ENCODE peak calls at places on chromosomes 6 and 20, in four cellular contexts. B, X, T and K are unnamed samples.
A peak's percentile ranks its signal among the peaks of the same experiment; 100 is the strongest.

GRCh38 chr20:37856932-37857660 is 45.8 kb upstream of the VSTM2L start:
- DNase-seq in B (no peak), X (no peak), T (no peak), K (no peak)

GRCh38 chr6:20833881-20834515 is 299.7 kb downstream of the CDKAL1 start:
- DNase-seq in B (no peak), X (no peak), T (no peak), K (no peak)

GRCh38 chr20:32149566-32150170 is 40.2 kb downstream of the TM9SF4 start:
- DNase-seq in B (no peak), X (no peak), T (no peak), K (no peak)

GRCh38 chr6:14665827-14666724 is 548.5 kb downstream of the CD83 start:
- DNase-seq in B (no peak), X (peak; percentile 51), T (no peak), K (no peak)

GRCh38 chr6:27591660-27592059 is 118.8 kb upstream of the ZNF184 start:
- DNase-seq in B (peak; percentile 78), X (peak; percentile 50), T (no peak), K (peak; percentile 72)

GRCh38 chr6:2818593-2818992 is 23.1 kb downstream of the SERPINB1 start:
- DNase-seq in B (no peak), X (no peak), T (no peak), K (no peak)

GRCh38 chr6:79544939-79545450 is 7.8 kb upstream of the LCA5 start:
- DNase-seq in B (peak; percentile 52), X (peak; percentile 90), T (peak; percentile 74), K (peak; percentile 16)

GRCh38 chr6:6661684-6662083 is 73.2 kb downstream of the LY86 start:
- DNase-seq in B (no peak), X (no peak), T (no peak), K (peak; percentile 56)

GRCh38 chr20:22814475-22815205 is 220.5 kb upstream of the SSTR4 start:
- DNase-seq in B (no peak), X (no peak), T (no peak), K (no peak)

GRCh38 chr6:138575257-138575656 is 76.0 kb upstream of the NHSL1 start:
- DNase-seq in B (no peak), X (no peak), T (no peak), K (no peak)

GRCh38 chr6:143400258-143401059 is 50.0 kb downstream of the ADAT2 start:
- DNase-seq in B (no peak), X (no peak), T (no peak), K (peak; percentile 40)

GRCh38 chr6:107704377-107705013 is 119.6 kb downstream of the SCML4 start:
- DNase-seq in B (no peak), X (peak; percentile 51), T (no peak), K (peak; percentile 29)

GRCh38 chr6:138508676-138508988 is 9.3 kb upstream of the NHSL1 start:
- DNase-seq in B (no peak), X (no peak), T (no peak), K (no peak)

GRCh38 chr6:16181429-16182359 is 52.8 kb downstream of the MYLIP start:
- DNase-seq in B (no peak), X (no peak), T (no peak), K (no peak)

GRCh38 chr20:1822564-1823420 is 72.4 kb upstream of the SIRPA start:
- DNase-seq in B (no peak), X (no peak), T (no peak), K (peak; percentile 39)

GRCh38 chr6:16130932-16131387 is 2.1 kb downstream of the MYLIP start:
- DNase-seq in B (no peak), X (peak; percentile 82), T (peak; percentile 61), K (peak; percentile 72)

GRCh38 chr6:134340574-134340973 is 22.7 kb upstream of the SGK1 start:
- DNase-seq in B (no peak), X (no peak), T (no peak), K (no peak)

GRCh38 chr20:50247196-50248094 is 56.8 kb downstream of the CEBPB start:
- DNase-seq in B (no peak), X (no peak), T (no peak), K (no peak)

GRCh38 chr20:19697415-19697814 is 60.6 kb upstream of the RIN2 start:
- DNase-seq in B (no peak), X (no peak), T (no peak), K (no peak)

GRCh38 chr20:44526129-44526528 is 4.3 kb upstream of the SERINC3 start:
- DNase-seq in B (no peak), X (no peak), T (no peak), K (peak; percentile 46)

GRCh38 chr6:1792989-1793388 is 183.3 kb downstream of the FOXC1 start:
- DNase-seq in B (no peak), X (peak; percentile 61), T (no peak), K (peak; percentile 53)

GRCh38 chr6:143115698-143116097 is 55.0 kb downstream of the AIG1 start:
- DNase-seq in B (no peak), X (no peak), T (no peak), K (no peak)

GRCh38 chr6:39251406-39251805 is 22.1 kb upstream of the KCNK5 start:
- DNase-seq in B (no peak), X (no peak), T (no peak), K (no peak)

GRCh38 chr6:119881416-119881815 is 531.9 kb upstream of the MAN1A1 start:
- DNase-seq in B (no peak), X (no peak), T (no peak), K (no peak)

GRCh38 chr20:51338692-51339440 is 203.7 kb downstream of the NFATC2 start:
- DNase-seq in B (no peak), X (peak; percentile 63), T (no peak), K (no peak)

GRCh38 chr6:120320481-120321162 is 971.1 kb upstream of the MAN1A1 start:
- DNase-seq in B (no peak), X (no peak), T (no peak), K (no peak)

GRCh38 chr20:43559147-43559477 is 285 bp downstream of the SGK2 start:
- DNase-seq in B (no peak), X (no peak), T (no peak), K (no peak)

GRCh38 chr6:69865126-69865525 is 1.2 kb upstream of the COL19A1 start:
- DNase-seq in B (no peak), X (no peak), T (no peak), K (no peak)

GRCh38 chr20:10635476-10636208 is 38.2 kb downstream of the JAG1 start:
- DNase-seq in B (no peak), X (no peak), T (no peak), K (no peak)

GRCh38 chr6:74581681-74582080 is 624.2 kb downstream of the COL12A1 start:
- DNase-seq in B (no peak), X (no peak), T (no peak), K (no peak)

GRCh38 chr6:98844244-98845161 is 10.1 kb downstream of the POU3F2 start:
- DNase-seq in B (peak; percentile 60), X (no peak), T (no peak), K (no peak)

GRCh38 chr20:25288291-25289181 is 40.7 kb downstream of the PYGB start:
- DNase-seq in B (no peak), X (no peak), T (peak; percentile 51), K (no peak)

GRCh38 chr20:32524871-32525501 is 60.1 kb downstream of the NOL4L start:
- DNase-seq in B (no peak), X (no peak), T (no peak), K (no peak)

GRCh38 chr20:39767352-39767751 is 805.2 kb downstream of the DHX35 start:
- DNase-seq in B (no peak), X (no peak), T (no peak), K (no peak)

GRCh38 chr6:147238164-147238563 is 33.9 kb downstream of the STXBP5 start:
- DNase-seq in B (no peak), X (no peak), T (no peak), K (no peak)

GRCh38 chr6:55898342-55898741 is 23.0 kb upstream of the BMP5 start:
- DNase-seq in B (no peak), X (no peak), T (no peak), K (no peak)

DNA sequence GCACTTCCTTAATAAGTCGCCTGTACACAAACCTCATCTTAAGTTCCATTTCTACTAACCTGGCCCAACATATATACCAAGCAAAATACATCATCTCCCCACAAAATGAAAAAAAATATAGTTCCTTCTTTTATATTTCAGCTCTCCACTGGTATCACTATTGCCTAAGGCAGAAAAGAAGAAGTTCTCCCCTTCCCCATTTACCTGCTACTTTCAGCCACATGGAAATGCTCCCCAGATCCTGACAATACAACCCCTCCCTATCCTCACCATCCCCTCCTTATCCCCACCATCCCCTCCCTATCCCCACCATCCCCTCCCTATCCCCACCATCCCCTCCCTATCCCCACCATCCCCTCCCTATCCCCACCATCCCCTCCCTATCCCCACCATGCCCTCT is 175.7 kb downstream of the LINC00237 start:
- DNase-seq in B (no peak), X (no peak), T (no peak), K (no peak)
- H3K27me3 ChIP-seq in B (no peaks in the 10 kb centered on the region), X (no peaks in the 10 kb centered on the region), T (no peaks in the 10 kb centered on the region), K (peaks cover 30% of the 10 kb centered on the region)

GRCh38 chr6:155398221-155398620 is 57.4 kb downstream of the NOX3 start:
- DNase-seq in B (no peak), X (no peak), T (no peak), K (no peak)

GRCh38 chr6:155402656-155403304 is 52.9 kb downstream of the NOX3 start:
- DNase-seq in B (no peak), X (no peak), T (no peak), K (peak; percentile 86)

GRCh38 chr6:155399062-155399746 is 56.4 kb downstream of the NOX3 start:
- DNase-seq in B (no peak), X (no peak), T (no peak), K (peak; percentile 100)

GRCh38 chr6:155398701-155399061 is 57.0 kb downstream of the NOX3 start:
- DNase-seq in B (no peak), X (no peak), T (no peak), K (no peak)

GRCh38 chr6:155400022-155400965 is 55.3 kb downstream of the NOX3 start:
- DNase-seq in B (no peak), X (no peak), T (no peak), K (no peak)
- TF ChIP-seq KDM1A in B (no peak), X (no peak), T (no peak), K (no peak)

GRCh38 chr6:10411131-10411914 is 3.6 kb downstream of the TFAP2A start:
- DNase-seq in B (peak; percentile 71), X (no peak), T (no peak), K (no peak)

GRCh38 chr6:10412948-10413849 is 1.7 kb downstream of the TFAP2A start:
- DNase-seq in B (peak; percentile 81), X (no peak), T (no peak), K (no peak)

GRCh38 chr6:10413850-10414765 is 766 bp downstream of the TFAP2A start:
- DNase-seq in B (peak; percentile 70), X (no peak), T (no peak), K (no peak)

GRCh38 chr6:10411915-10412164 is 3.0 kb downstream of the TFAP2A start:
- DNase-seq in B (no peak), X (no peak), T (no peak), K (no peak)

GRCh38 chr6:10412165-10412947 is 2.5 kb downstream of the TFAP2A start:
- DNase-seq in B (peak; percentile 86), X (no peak), T (no peak), K (no peak)
- H3K27me3 ChIP-seq in B (peaks cover 98% of the 10 kb centered on the region), X (peaks cover 13% of the 10 kb centered on the region), T (peaks cover 48% of the 10 kb centered on the region), K (peaks cover 17% of the 10 kb centered on the region)

GRCh38 chr6:168905451-168906090 is 348.1 kb downstream of the THBS2 start:
- DNase-seq in B (no peak), X (no peak), T (no peak), K (no peak)

GRCh38 chr6:168908166-168908565 is 345.5 kb downstream of the THBS2 start:
- DNase-seq in B (no peak), X (no peak), T (no peak), K (no peak)

GRCh38 chr6:168906251-168906845 is 347.3 kb downstream of the THBS2 start:
- DNase-seq in B (no peak), X (no peak), T (no peak), K (no peak)

GRCh38 chr6:168909288-168909687 is 344.4 kb downstream of the THBS2 start:
- DNase-seq in B (no peak), X (no peak), T (no peak), K (no peak)

GRCh38 chr6:168908887-168909286 is 344.8 kb downstream of the THBS2 start:
- DNase-seq in B (no peak), X (no peak), T (no peak), K (no peak)
- TF ChIP-seq KDM1A in B (no peak), X (no peak), T (no peak), K (no peak)